ENCODE peak calls at places on chromosomes 12 and 14, in four cellular contexts. A is stomach, U is neural crest cell, Y is tibial artery. C is an unnamed sample.

GRCh38 chr14:92362781-92363235 is 39.8 kb downstream of the SLC24A4 start:
- DNase-seq in A (no peak), U (no peak), Y (no peak), C (no peak)

GRCh38 chr12:46364777-46365580 is 7.6 kb downstream of the SLC38A2 start:
- DNase-seq in A (peak; percentile 84), U (no peak), Y (no peak), C (no peak)

GRCh38 chr14:69571879-69572633 is 2.6 kb downstream of the CCDC177 start:
- DNase-seq in A (peak; percentile 32), U (no peak), Y (no peak), C (no peak)

GRCh38 chr12:49801141-49802063 is 26.8 kb downstream of the NCKAP5L start:
- DNase-seq in A (no peak), U (no peak), Y (no peak), C (no peak)

GRCh38 chr14:53751650-53752049 is 205.0 kb downstream of the BMP4 start:
- DNase-seq in A (no peak), U (no peak), Y (no peak), C (no peak)

GRCh38 chr14:75138492-75138891 is 11.6 kb upstream of the NEK9 start:
- DNase-seq in A (no peak), U (no peak), Y (no peak), C (no peak)

GRCh38 chr12:87828384-87828973 is 200.7 kb downstream of the C12orf50 start:
- DNase-seq in A (no peak), U (no peak), Y (no peak), C (no peak)

GRCh38 chr12:23906329-23906728 is 43.1 kb downstream of the SOX5 start:
- DNase-seq in A (no peak), U (peak; percentile 37), Y (no peak), C (no peak)

GRCh38 chr12:64028541-64028940 is 184.0 kb downstream of the SRGAP1 start:
- DNase-seq in A (no peak), U (no peak), Y (no peak), C (no peak)

GRCh38 chr12:6827982-6828670 is at the start of gene P3H3:
- DNase-seq in A (no peak), U (peak; percentile 43), Y (no peak), C (no peak)
- TF ChIP-seq CTCF in A (no peak), U (no peak), Y (no peak), C (peak; percentile 16)

GRCh38 chr12:26122681-26123481 is 2.0 kb downstream of the BHLHE41 start:
- DNase-seq in A (peak; percentile 55), U (peak; percentile 43), Y (peak; percentile 90), C (peak; percentile 73)
- TF ChIP-seq CTCF in A (no peak), U (no peak), Y (no peak), C (peak; percentile 30)

DNA sequence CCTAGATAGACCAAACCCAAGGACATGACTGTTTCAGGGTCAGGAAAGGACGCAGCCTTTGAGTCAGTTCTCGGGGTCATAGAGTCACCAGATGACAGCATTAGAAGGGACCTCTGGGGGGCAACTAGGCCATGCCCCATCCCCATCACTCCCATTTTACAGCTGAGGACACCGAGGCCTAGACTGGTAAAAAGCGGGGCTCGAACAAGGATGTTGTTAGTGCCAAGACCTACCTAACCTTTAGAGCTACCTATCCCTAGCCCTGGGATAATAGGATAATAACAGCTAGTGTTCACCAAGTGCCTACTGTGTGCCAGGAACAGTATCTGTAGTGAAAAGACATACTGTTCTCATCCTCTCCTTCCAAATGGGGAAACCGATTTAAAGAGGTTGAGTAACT is 48.7 kb downstream of the PLEKHG3 start:
- DNase-seq in A (no peak), U (no peak), Y (no peak), C (no peak)
- TF ChIP-seq CTCF in A (no peak), U (no peak), Y (no peak), C (no peak)

GRCh38 chr14:80202888-80203562 is 8.3 kb downstream of the DIO2 start:
- DNase-seq in A (peak; percentile 31), U (peak; percentile 2), Y (no peak), C (no peak)
- TF ChIP-seq CTCF in A (no peak), U (peak; percentile 44), Y (no peak), C (peak; percentile 56)

GRCh38 chr14:59018978-59019377 is 169.5 kb upstream of the DAAM1 start:
- DNase-seq in A (no peak), U (no peak), Y (no peak), C (no peak)

GRCh38 chr14:59022144-59022543 is 166.3 kb upstream of the DAAM1 start:
- DNase-seq in A (no peak), U (no peak), Y (no peak), C (no peak)

GRCh38 chr14:59018460-59018859 is 170.0 kb upstream of the DAAM1 start:
- DNase-seq in A (no peak), U (no peak), Y (no peak), C (no peak)

GRCh38 chr14:59017285-59017965 is 171.0 kb upstream of the DAAM1 start:
- DNase-seq in A (no peak), U (no peak), Y (no peak), C (no peak)

DNA sequence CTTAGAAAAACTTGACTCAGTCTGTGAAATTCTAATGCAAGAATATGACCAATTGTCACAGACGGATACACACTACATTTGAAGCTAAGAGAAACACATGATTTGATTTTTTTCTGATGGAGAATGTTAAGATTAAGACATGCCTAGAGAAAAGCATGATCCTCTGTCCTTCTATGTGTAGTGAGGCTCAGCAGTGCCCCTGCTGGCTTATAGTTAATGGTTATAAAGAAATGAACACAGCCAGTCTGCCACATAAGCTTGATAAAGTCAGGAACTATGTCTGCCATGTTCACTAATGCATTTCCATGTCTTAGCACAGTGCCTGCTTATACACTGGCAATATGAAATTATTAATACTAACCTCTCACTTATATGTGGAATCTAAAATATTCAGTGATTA is 168.1 kb upstream of the DAAM1 start:
- DNase-seq in A (no peak), U (no peak), Y (no peak), C (no peak)
- TF ChIP-seq CTCF in A (no peak), U (peak; percentile 64), Y (no peak), C (peak; percentile 67)

GRCh38 chr14:105999361-106000028 is 473.1 kb downstream of the TMEM121 start:
- DNase-seq in A (peak; percentile 68), U (peak; percentile 1), Y (no peak), C (no peak)
- TF ChIP-seq CTCF in A (no peak), U (no peak), Y (peak; percentile 10), C (peak; percentile 36)

GRCh38 chr14:45287609-45288008 is 34.6 kb upstream of the MIS18BP1 start:
- DNase-seq in A (no peak), U (no peak), Y (no peak), C (no peak)
- TF ChIP-seq CTCF in A (no peak), U (no peak), Y (no peak), C (peak; percentile 24)

GRCh38 chr12:7628401-7628961 is 37.2 kb downstream of the APOBEC1 start:
- DNase-seq in A (no peak), U (no peak), Y (no peak), C (no peak)
- TF ChIP-seq CTCF in A (no peak), U (no peak), Y (no peak), C (no peak)

DNA sequence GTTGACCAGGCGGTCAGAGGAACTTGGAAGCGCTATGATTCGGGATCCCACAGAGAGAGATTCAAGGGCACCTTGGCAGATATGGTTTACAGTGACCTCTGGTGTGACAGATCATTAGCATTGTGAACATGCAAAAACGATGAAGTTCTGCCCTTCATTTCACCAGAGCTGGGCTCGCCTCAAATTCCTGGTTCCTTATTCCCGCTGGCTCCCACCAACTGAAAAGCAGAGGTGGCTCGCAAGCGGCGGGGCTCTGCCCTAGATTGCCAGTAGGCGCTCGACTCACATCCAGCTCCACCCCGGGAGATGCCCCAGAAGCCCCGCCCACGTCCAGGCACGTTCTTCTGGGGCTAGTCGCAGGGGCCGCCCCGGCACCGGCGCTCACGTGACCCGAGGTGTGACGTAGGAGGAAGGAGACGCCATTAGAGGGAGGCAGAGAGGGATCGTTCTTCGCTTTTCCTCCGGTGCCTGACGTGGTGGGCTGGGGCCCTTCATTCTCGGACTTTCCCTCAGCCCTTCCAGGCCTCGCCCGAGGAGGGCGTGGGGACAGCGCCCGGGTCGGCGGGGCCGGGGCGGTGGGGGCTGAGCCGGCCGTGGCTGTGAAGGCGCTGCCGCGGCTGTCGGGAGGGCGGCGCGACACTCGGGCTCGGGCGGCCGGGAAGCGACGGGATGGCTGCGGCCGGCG is at the start of gene RAB21:
- DNase-seq in A (peak; percentile 99), U (peak; percentile 92), Y (peak; percentile 99), C (peak; percentile 97)
- TF ChIP-seq CTCF in A (peak; percentile 39), U (peak; percentile 42), Y (peak; percentile 50), C (peak; percentile 62)

DNA sequence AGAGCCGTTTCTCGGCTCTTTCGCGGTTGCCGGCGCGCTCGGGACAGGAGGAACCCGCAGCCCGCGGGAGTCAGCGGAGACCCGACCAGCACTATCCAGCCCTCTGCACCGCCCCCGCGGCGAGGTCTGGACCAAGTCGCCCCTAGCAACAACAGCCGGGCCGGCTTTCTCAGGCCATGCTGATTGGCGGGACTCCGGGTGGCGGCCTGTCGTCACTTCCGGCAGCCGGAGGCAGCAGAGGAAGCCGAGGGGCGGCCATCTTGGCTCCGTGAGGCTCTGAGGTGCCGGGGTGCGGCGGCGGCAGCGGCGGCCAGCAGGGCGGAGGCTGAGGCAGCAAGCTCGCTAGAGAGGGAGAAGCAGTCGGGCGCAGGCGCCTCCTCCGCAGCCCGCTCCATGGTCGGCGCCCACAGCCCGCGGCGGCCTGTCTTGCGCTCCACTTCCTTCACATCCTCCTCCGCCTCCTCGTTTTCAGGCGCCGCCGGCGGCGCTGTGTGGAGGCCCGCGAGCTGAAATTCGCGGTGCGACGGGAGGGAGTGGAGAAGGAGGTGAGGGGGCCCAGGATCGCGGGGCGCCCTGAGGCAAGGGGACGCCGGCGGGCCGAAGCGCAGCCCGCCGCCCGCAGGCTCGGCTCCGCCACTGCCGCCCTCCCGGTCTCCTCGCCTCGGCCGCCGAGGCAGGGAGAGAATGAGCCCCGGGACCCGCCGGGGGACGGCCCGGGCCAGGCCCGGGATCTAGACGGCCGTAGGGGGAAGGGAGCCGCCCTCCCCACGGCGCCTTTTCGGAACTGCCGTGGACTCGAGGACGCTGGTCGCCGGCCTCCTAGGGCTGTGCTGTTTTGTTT is at the start of gene MARK3:
- DNase-seq in A (peak; percentile 98), U (peak; percentile 92), Y (peak; percentile 98), C (peak; percentile 98)
- TF ChIP-seq CTCF in A (no peak), U (peak; percentile 38), Y (peak; percentile 25), C (peak; percentile 43)